ENCODE peak calls at places on chromosomes 4 and X, in eight cellular contexts. N is MM.1S, Y is kidney, R is body of pancreas, B is neuronal stem cell, F is cardiac fibroblast, J is colonic mucosa, S is lung. X is an unnamed sample.

GRCh38 chrX:15856580-15856979 is 2.0 kb upstream of the AP1S2 start:
- DNase-seq in J (no peak), B (no peak), Y (no peak), R (no peak), F (no peak), N (no peak), S (no peak), X (no peak)

GRCh38 chr4:8330821-8331566 is 61.4 kb downstream of the HTRA3 start:
- DNase-seq in R (no peak), F (peak), Y (peak), N (no peak), J (no peak), B (no peak), S (no peak), X (no peak)

GRCh38 chr4:137310593-137311490 is 221.5 kb downstream of the PCDH18 start:
- DNase-seq in N (no peak), R (no peak), F (peak), Y (no peak), B (no peak), S (no peak), J (no peak), X (no peak)

GRCh38 chr4:27154706-27155105 is 294.1 kb downstream of the STIM2 start:
- DNase-seq in F (peak), S (no peak), R (no peak), B (no peak), J (no peak), N (no peak), Y (no peak), X (no peak)

GRCh38 chr4:10403633-10404445 is 53.4 kb downstream of the ZNF518B start:
- DNase-seq in N (peak), S (no peak), F (peak), Y (no peak), R (no peak), J (peak), B (peak), X (peak)

GRCh38 chr4:38060829-38061431 is 100.7 kb downstream of the PTTG2 start:
- DNase-seq in S (no peak), J (no peak), R (no peak), B (no peak), F (peak), N (no peak), Y (no peak), X (no peak)

GRCh38 chr4:23060776-23061175 is 368.0 kb downstream of the GBA3 start:
- DNase-seq in S (no peak), J (no peak), Y (no peak), B (no peak), F (no peak), N (no peak), R (no peak), X (no peak)

GRCh38 chr4:87240341-87240740 is 19.9 kb upstream of the KLHL8 start:
- DNase-seq in F (no peak), R (no peak), S (no peak), Y (no peak), N (no peak), B (no peak), J (no peak), X (no peak)

GRCh38 chr4:81084029-81084428 is 53.5 kb downstream of the BMP3 start:
- DNase-seq in N (no peak), B (no peak), S (no peak), Y (no peak), F (peak), J (no peak), R (no peak), X (peak)

GRCh38 chr4:1401409-1402020 is 4.7 kb downstream of the NKX1-1 start:
- DNase-seq in F (no peak), N (no peak), B (no peak), R (no peak), S (no peak), Y (peak), J (no peak), X (no peak)

GRCh38 chr4:171378323-171378722 is 434.9 kb upstream of the GALNTL6 start:
- DNase-seq in J (no peak), N (no peak), B (no peak), Y (no peak), R (no peak), F (no peak), S (no peak), X (no peak)

GRCh38 chr4:187993827-187994226 is 1.7 kb upstream of the ZFP42 start:
- DNase-seq in B (no peak), R (no peak), Y (no peak), S (no peak), J (no peak), N (no peak), F (peak), X (no peak)

GRCh38 chrX:49040376-49040955 is 2.7 kb downstream of the TFE3 start:
- DNase-seq in Y (no peak), N (no peak), J (no peak), F (peak), S (no peak), R (no peak), B (no peak), X (no peak)
- H3K4me3 ChIP-seq in Y (peak), N (no peak), J (no peak), F (peak), S (no peak), R (no peak), B (peak), X (no peak)

DNA sequence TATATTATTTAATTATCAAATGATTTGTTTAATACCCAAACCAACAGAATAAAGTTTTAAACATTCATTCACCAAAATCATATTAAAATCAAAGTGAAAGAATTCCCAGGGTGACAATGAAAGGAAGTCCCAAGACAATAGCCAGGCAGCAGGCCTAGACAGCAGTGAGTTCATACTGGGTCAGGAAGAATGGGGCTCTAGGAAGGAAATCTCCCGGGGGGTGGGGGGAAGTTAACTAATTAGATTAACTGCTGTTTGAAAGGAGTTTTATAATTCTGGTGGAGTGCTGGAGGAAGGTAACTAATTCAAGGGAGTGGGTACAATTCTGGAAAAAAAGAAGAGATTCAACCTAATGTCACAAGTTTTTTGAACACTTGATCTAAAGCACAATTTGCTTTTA is 104.1 kb downstream of the ZAR1 start:
- DNase-seq in Y (no peak), J (no peak), F (peak), R (no peak), S (no peak), B (peak), N (no peak), X (no peak)
- H3K4me3 ChIP-seq in Y (no peak), J (no peak), F (no peak), R (no peak), S (no peak), B (no peak), N (no peak), X (no peak)

GRCh38 chrX:79482686-79483085 is 115.6 kb upstream of the ITM2A start:
- DNase-seq in R (no peak), N (no peak), Y (no peak), F (no peak), S (no peak), B (no peak), J (no peak), X (no peak)
- H3K4me3 ChIP-seq in R (no peak), N (no peak), Y (no peak), F (no peak), S (no peak), B (no peak), J (no peak), X (no peak)

GRCh38 chr4:186146443-186146842 is 41.9 kb downstream of the FAM149A start:
- DNase-seq in R (no peak), B (no peak), J (no peak), Y (no peak), S (no peak), N (no peak), F (no peak), X (no peak)

GRCh38 chr4:186144180-186144579 is 39.7 kb downstream of the FAM149A start:
- DNase-seq in J (peak), R (peak), S (no peak), Y (no peak), F (peak), N (peak), B (peak), X (no peak)

GRCh38 chr4:186149872-186150271 is 41.5 kb upstream of the CYP4V2 start:
- DNase-seq in N (no peak), S (no peak), F (peak), R (peak), J (peak), B (no peak), Y (peak), X (no peak)

GRCh38 chr4:186148335-186148975 is 42.9 kb upstream of the CYP4V2 start:
- DNase-seq in J (no peak), S (no peak), Y (no peak), R (no peak), F (no peak), N (no peak), B (no peak), X (no peak)

GRCh38 chr4:186144596-186145569 is 40.4 kb downstream of the FAM149A start:
- DNase-seq in S (no peak), Y (peak), J (peak), R (peak), N (peak), F (peak), B (peak), X (no peak)
- H3K4me3 ChIP-seq in S (peak), Y (peak), J (peak), R (peak), N (peak), F (peak), B (peak), X (peak)

GRCh38 chrX:40097492-40098263 is at the start of gene BCOR:
- DNase-seq in Y (peak), J (peak), S (no peak), R (peak), B (no peak), N (peak), F (peak), X (no peak)
- H3K4me3 ChIP-seq in Y (peak), J (peak), S (peak), R (peak), B (peak), N (peak), F (peak), X (peak)

DNA sequence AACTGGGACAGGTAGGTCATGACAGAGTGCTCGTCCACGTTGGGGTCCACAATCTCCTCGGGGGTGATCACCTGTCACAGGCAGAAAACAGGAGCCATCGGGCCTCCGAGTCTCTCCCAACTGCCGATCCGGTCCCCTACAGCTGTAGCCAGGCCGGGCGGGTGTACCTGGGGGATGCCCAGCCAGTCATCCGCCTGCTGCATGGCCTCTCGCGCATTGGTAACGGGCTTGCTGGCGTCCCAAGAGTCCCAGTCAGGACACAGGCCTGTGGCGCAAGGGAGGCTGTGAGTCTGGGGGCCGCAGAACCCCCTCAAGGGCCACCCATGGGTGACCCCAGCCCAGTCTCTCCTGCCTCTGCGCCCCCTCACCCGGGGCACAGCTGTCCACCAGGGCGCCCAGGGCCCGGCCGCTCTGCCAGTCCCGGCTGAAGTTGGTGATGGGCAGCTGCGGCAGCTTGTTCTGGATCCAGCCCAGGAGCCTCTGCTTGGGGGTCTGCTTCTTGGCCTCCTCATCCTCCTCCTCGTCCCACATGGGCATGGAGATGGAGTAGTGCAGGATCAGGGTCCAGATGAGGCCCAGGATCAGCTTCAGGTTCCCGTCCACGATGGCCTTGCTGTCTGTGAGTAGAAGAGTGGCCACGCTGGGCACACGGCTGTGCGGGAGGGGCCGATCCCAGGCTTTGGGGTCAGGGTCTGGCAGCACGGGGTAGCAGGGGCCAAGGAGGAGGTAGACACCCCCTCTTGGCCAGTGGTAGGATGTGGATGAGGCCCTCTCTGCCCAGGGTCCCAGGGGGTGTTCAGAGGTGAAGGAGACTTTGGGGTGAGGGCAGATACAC is 6.7 kb downstream of the FLNA start:
- DNase-seq in R (no peak), B (no peak), Y (no peak), N (no peak), J (no peak), F (no peak), S (no peak), X (no peak)
- H3K4me3 ChIP-seq in R (no peak), B (peak), Y (no peak), N (no peak), J (peak), F (peak), S (no peak), X (no peak)

GRCh38 chr4:154744341-154744948 is 645 bp downstream of the LRAT start:
- DNase-seq in Y (no peak), J (no peak), S (no peak), R (peak), F (no peak), N (no peak), B (no peak), X (no peak)
- H3K4me3 ChIP-seq in Y (peak), J (peak), S (no peak), R (peak), F (no peak), N (no peak), B (no peak), X (no peak)

GRCh38 chr4:74000301-74000700 is 1.8 kb upstream of the CXCL5 start:
- DNase-seq in B (no peak), N (no peak), J (no peak), Y (no peak), F (no peak), S (no peak), R (no peak), X (no peak)

GRCh38 chr4:73998040-73999011 is at the start of gene CXCL5:
- DNase-seq in Y (peak), B (peak), R (peak), N (no peak), F (peak), J (no peak), S (no peak), X (no peak)
- H3K4me3 ChIP-seq in Y (no peak), B (no peak), R (no peak), N (no peak), F (peak), J (no peak), S (peak), X (no peak)

GRCh38 chr4:83454626-83455025 is 997 bp downstream of the HELQ start:
- DNase-seq in B (no peak), N (no peak), J (no peak), R (no peak), Y (no peak), S (no peak), F (peak), X (no peak)
- H3K4me3 ChIP-seq in B (peak), N (peak), J (peak), R (peak), Y (peak), S (no peak), F (peak), X (peak)

GRCh38 chr4:89110541-89110985 is 770 bp upstream of the TIGD2 start:
- DNase-seq in R (peak), N (no peak), B (peak), S (no peak), J (no peak), Y (no peak), F (no peak), X (no peak)

GRCh38 chr4:89108068-89108467 is 3.3 kb upstream of the TIGD2 start:
- DNase-seq in R (no peak), Y (no peak), J (no peak), N (no peak), S (no peak), B (no peak), F (peak), X (no peak)

GRCh38 chr4:89111833-89112563 is 665 bp downstream of the TIGD2 start:
- DNase-seq in N (peak), J (peak), Y (no peak), B (no peak), F (peak), S (no peak), R (no peak), X (no peak)

GRCh38 chr4:89110986-89111832 is at the start of gene TIGD2:
- DNase-seq in R (peak), J (peak), Y (peak), N (peak), B (peak), S (peak), F (peak), X (no peak)

GRCh38 chr4:89109841-89110540 is 1.3 kb upstream of the TIGD2 start:
- DNase-seq in Y (no peak), F (no peak), R (peak), J (no peak), S (no peak), B (no peak), N (no peak), X (no peak)
- H3K4me3 ChIP-seq in Y (peak), F (no peak), R (peak), J (peak), S (no peak), B (peak), N (peak), X (peak)

X was measured in LNCaP clone FGC.